ENCODE peak calls at places on chromosomes 12 and 14, in four cellular contexts. U is NT2/D1, Y is mesenchymal stem cell, I is IMR-90. Z is an unnamed sample.

GRCh38 chr12:110179291-110179690 is 55.1 kb downstream of the IFT81 start:
- DNase-seq in U (no peak), Y (peak; percentile 26), I (peak; percentile 69), Z (no peak)

GRCh38 chr12:31780096-31780495 is 51.3 kb upstream of the AMN1 start:
- DNase-seq in U (no peak), Y (no peak), I (no peak), Z (no peak)

GRCh38 chr12:132872975-132873421 is 14.4 kb downstream of the CHFR start:
- DNase-seq in U (no peak), Y (peak; percentile 79), I (no peak), Z (no peak)

GRCh38 chr12:84596276-84596675 is 316.3 kb downstream of the SLC6A15 start:
- DNase-seq in U (no peak), Y (no peak), I (no peak), Z (no peak)

GRCh38 chr12:107091381-107091780 is 2.0 kb downstream of the CRY1 start:
- DNase-seq in U (no peak), Y (peak; percentile 51), I (peak; percentile 64), Z (no peak)

GRCh38 chr12:95623554-95624170 is 72.4 kb upstream of the USP44 start:
- DNase-seq in U (peak; percentile 96), Y (peak; percentile 78), I (peak; percentile 89), Z (peak; percentile 88)

GRCh38 chr12:39919790-39920189 is 186.1 kb downstream of the SLC2A13 start:
- DNase-seq in U (no peak), Y (no peak), I (no peak), Z (no peak)

GRCh38 chr14:77243853-77244252 is 27.2 kb downstream of the NGB start:
- DNase-seq in U (no peak), Y (no peak), I (no peak), Z (no peak)

GRCh38 chr12:6822461-6823135 is 977 bp downstream of the GPR162 start:
- DNase-seq in U (no peak), Y (no peak), I (no peak), Z (no peak)

GRCh38 chr12:51827925-51828818 is 20.3 kb downstream of the FIGNL2 start:
- DNase-seq in U (no peak), Y (no peak), I (peak; percentile 64), Z (no peak)

GRCh38 chr14:39469094-39469710 is 37.0 kb upstream of the FBXO33 start:
- DNase-seq in U (no peak), Y (peak; percentile 17), I (no peak), Z (peak; percentile 11)

GRCh38 chr12:116361404-116362223 is 84.1 kb upstream of the MED13L start:
- DNase-seq in U (no peak), Y (no peak), I (no peak), Z (no peak)

GRCh38 chr14:72416892-72417291 is 477.0 kb downstream of the DPF3 start:
- DNase-seq in U (no peak), Y (no peak), I (no peak), Z (no peak)

GRCh38 chr14:99380991-99381687 is 99.5 kb downstream of the SETD3 start:
- DNase-seq in U (no peak), Y (no peak), I (no peak), Z (no peak)

GRCh38 chr12:57276935-57277563 is 26.1 kb upstream of the STAC3 start:
- DNase-seq in U (no peak), Y (peak; percentile 45), I (peak; percentile 49), Z (no peak)

GRCh38 chr14:104746071-104746545 is 6.8 kb upstream of the SIVA1 start:
- DNase-seq in U (no peak), Y (no peak), I (no peak), Z (no peak)

GRCh38 chr12:97464241-97465011 is 1.8 kb downstream of the RMST start:
- DNase-seq in U (peak; percentile 69), Y (no peak), I (no peak), Z (peak; percentile 41)

GRCh38 chr12:67449591-67450052 is 180.5 kb downstream of the CAND1 start:
- DNase-seq in U (no peak), Y (no peak), I (no peak), Z (no peak)

GRCh38 chr14:102155150-102155549 is 15.5 kb downstream of the WDR20 start:
- DNase-seq in U (no peak), Y (peak; percentile 80), I (peak; percentile 67), Z (no peak)

GRCh38 chr12:65171870-65172269 is 2.5 kb downstream of the LEMD3 start:
- DNase-seq in U (no peak), Y (peak; percentile 24), I (no peak), Z (no peak)

GRCh38 chr12:74292351-74293194 is 245.1 kb upstream of the ATXN7L3B start:
- DNase-seq in U (no peak), Y (no peak), I (no peak), Z (peak; percentile 5)

GRCh38 chr12:93536111-93536765 is 36.2 kb upstream of the SOCS2 start:
- DNase-seq in U (no peak), Y (no peak), I (no peak), Z (no peak)

GRCh38 chr14:56061051-56061450 is 57.2 kb upstream of the PELI2 start:
- DNase-seq in U (no peak), Y (peak; percentile 62), I (no peak), Z (no peak)

GRCh38 chr14:64400829-64401459 is 12.8 kb downstream of the MTHFD1 start:
- DNase-seq in U (no peak), Y (no peak), I (no peak), Z (no peak)

GRCh38 chr12:114668151-114668891 is 15.7 kb downstream of the TBX3 start:
- DNase-seq in U (no peak), Y (peak; percentile 86), I (peak; percentile 84), Z (no peak)

GRCh38 chr12:89348894-89349669 is 3.2 kb downstream of the DUSP6 start:
- DNase-seq in U (no peak), Y (peak; percentile 35), I (no peak), Z (no peak)

GRCh38 chr12:98490491-98491453 is 24.6 kb upstream of the TMPO start:
- DNase-seq in U (peak; percentile 95), Y (peak; percentile 87), I (peak; percentile 90), Z (peak; percentile 99)

GRCh38 chr14:68627050-68627867 is 165.6 kb downstream of the ZFP36L1 start:
- DNase-seq in U (no peak), Y (peak; percentile 56), I (no peak), Z (no peak)

GRCh38 chr14:30077946-30078345 is 150.3 kb upstream of the PRKD1 start:
- DNase-seq in U (no peak), Y (no peak), I (no peak), Z (no peak)

GRCh38 chr12:6233121-6233971 is 33.1 kb downstream of the CD9 start:
- DNase-seq in U (no peak), Y (no peak), I (no peak), Z (no peak)

GRCh38 chr14:72741836-72742681 is 151.8 kb downstream of the DPF3 start:
- DNase-seq in U (no peak), Y (no peak), I (no peak), Z (no peak)

GRCh38 chr12:118361889-118362288 is 10.8 kb downstream of the TAOK3 start:
- DNase-seq in U (no peak), Y (no peak), I (no peak), Z (no peak)

GRCh38 chr12:126998747-126999285 is 1268.2 kb upstream of the TMEM132C start:
- DNase-seq in U (no peak), Y (no peak), I (no peak), Z (no peak)

GRCh38 chr12:100718212-100718611 is 76.4 kb upstream of the ANO4 start:
- DNase-seq in U (no peak), Y (peak; percentile 64), I (no peak), Z (no peak)

GRCh38 chr12:67925077-67925476 is 64.2 kb upstream of the IFNG-AS1 start:
- DNase-seq in U (no peak), Y (peak; percentile 35), I (no peak), Z (no peak)

GRCh38 chr12:121812921-121813896 is 9.4 kb downstream of the SETD1B start:
- DNase-seq in U (no peak), Y (peak; percentile 28), I (no peak), Z (no peak)

GRCh38 chr12:18747960-18748359 is 10.0 kb downstream of the CAPZA3 start:
- DNase-seq in U (peak; percentile 79), Y (peak; percentile 87), I (peak; percentile 95), Z (no peak)

DNA sequence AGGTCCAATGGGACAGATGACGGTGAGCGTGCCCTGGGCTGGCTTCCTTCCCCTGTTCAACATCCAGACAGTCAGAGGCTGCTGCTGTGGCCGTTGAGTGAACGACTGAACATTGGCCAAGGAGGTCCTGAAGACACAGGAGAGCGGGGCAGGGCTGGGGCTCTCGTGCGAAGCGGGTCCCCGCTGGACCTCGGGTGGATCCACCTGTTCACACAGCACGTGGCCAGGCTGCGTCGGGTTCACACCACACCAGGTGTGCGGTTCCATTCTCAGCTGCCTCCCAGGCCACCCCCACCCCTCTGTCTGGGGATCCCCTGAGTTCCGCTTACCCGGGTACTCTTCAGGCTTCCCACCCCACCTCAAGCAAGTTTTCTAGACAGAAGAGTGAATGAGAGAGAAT is 199.1 kb upstream of the PRMT8 start:
- DNase-seq in U (no peak), Y (no peak), I (no peak), Z (no peak)
- H3K27me3 ChIP-seq in U (peaks cover 8% of the 10 kb centered on the region), Y (peaks cover 23% of the 10 kb centered on the region), I (no peaks in the 10 kb centered on the region), Z (no peaks in the 10 kb centered on the region)

GRCh38 chr12:4579305-4580097 is 17.5 kb downstream of the DYRK4 start:
- DNase-seq in U (peak; percentile 51), Y (peak; percentile 6), I (peak; percentile 13), Z (no peak)
- H3K27me3 ChIP-seq in U (no peaks in the 10 kb centered on the region), Y (peaks cover 26% of the 10 kb centered on the region), I (peaks cover 10% of the 10 kb centered on the region), Z (no peaks in the 10 kb centered on the region)

DNA sequence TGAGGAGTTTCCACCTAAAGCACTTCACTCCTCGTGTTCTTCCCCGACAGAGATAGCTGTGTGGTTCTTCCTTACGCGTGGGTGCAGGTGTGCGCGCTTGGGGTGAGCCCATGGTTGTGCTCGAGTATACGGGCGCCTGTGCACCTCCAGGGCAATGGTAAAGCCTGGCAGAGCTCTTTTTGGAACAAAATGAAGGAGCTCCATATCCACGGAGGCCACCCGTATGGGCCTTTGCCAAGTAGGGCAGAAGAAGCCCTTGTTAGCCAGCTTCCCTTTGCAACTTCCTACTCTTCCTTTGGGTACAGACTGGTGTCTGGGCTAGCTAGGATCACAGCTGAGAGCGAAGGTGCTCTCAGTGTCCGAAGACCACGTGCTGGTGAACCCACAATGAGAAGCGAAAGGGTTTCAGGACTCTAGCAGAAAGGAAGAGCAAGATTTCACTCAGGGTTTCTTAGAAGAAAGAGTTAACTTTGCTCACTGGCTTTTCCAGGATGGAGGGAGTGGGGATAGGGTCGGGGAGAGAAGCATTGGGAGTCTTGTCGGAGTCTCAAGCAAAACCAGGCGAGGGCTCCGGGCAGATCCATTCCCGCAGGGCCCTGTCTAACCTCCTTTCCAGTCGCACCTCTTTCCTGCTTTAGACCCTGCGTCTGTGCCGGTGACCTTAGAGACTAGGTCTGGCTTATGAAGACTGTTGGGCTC is 977 bp upstream of the LRFN5 start:
- DNase-seq in U (no peak), Y (peak; percentile 80), I (peak; percentile 46), Z (no peak)
- H3K27me3 ChIP-seq in U (peaks cover 49% of the 10 kb centered on the region), Y (peaks cover 20% of the 10 kb centered on the region), I (peaks cover 20% of the 10 kb centered on the region), Z (peaks cover 16% of the 10 kb centered on the region)

GRCh38 chr12:130525384-130526172 is 187.9 kb downstream of the PIWIL1 start:
- DNase-seq in U (no peak), Y (no peak), I (no peak), Z (no peak)
- H3K27me3 ChIP-seq in U (no peaks in the 10 kb centered on the region), Y (no peaks in the 10 kb centered on the region), I (no peaks in the 10 kb centered on the region), Z (no peaks in the 10 kb centered on the region)

GRCh38 chr12:113061061-113061694 is 4.6 kb downstream of the DTX1 start:
- DNase-seq in U (no peak), Y (no peak), I (no peak), Z (no peak)

GRCh38 chr12:113058553-113058952 is 2.0 kb downstream of the DTX1 start:
- DNase-seq in U (no peak), Y (no peak), I (no peak), Z (no peak)

GRCh38 chr12:113062502-113063395 is 6.2 kb downstream of the DTX1 start:
- DNase-seq in U (no peak), Y (no peak), I (no peak), Z (no peak)

GRCh38 chr12:113059071-113059595 is 2.6 kb downstream of the DTX1 start:
- DNase-seq in U (no peak), Y (no peak), I (no peak), Z (no peak)

GRCh38 chr12:113060336-113060960 is 3.9 kb downstream of the DTX1 start:
- DNase-seq in U (no peak), Y (no peak), I (no peak), Z (no peak)
- H3K27me3 ChIP-seq in U (peaks cover 93% of the 10 kb centered on the region), Y (peaks cover 75% of the 10 kb centered on the region), I (peaks cover 37% of the 10 kb centered on the region), Z (peaks cover 8% of the 10 kb centered on the region)